ENCODE peak calls at places on chromosome 12, in seven cellular contexts. M, I, W, U, T, K and J are unnamed samples. For H3K4me1, the result is how much of the 10 kb centered on the place peaks cover.

GRCh38 chr12:6097384-6097783 is 27.1 kb downstream of the VWF start:
- DNase-seq in I (no peak), K (no peak), U (peak), M (no peak), T (no peak), W (no peak), J (no peak)

GRCh38 chr12:106044773-106045172 is 94.0 kb downstream of the NUAK1 start:
- DNase-seq in W (no peak), I (no peak), U (no peak), T (no peak), M (no peak), K (no peak), J (no peak)

GRCh38 chr12:103884316-103884715 is 43.3 kb upstream of the NT5DC3 start:
- DNase-seq in W (peak), T (peak), I (peak), K (peak), M (peak), U (no peak), J (peak)

GRCh38 chr12:15196221-15196620 is 25.0 kb downstream of the RERG start:
- DNase-seq in K (no peak), T (no peak), W (no peak), I (no peak), M (no peak), U (no peak), J (no peak)

GRCh38 chr12:68364893-68365725 is 32.9 kb upstream of the MDM1 start:
- DNase-seq in W (peak), T (peak), M (peak), U (peak), I (peak), K (peak), J (peak)

GRCh38 chr12:96578526-96579125 is 89.2 kb downstream of the CFAP54 start:
- DNase-seq in W (no peak), K (no peak), I (peak), M (peak), U (no peak), T (peak), J (peak)

GRCh38 chr12:7190268-7191055 is 976 bp downstream of the PEX5 start:
- DNase-seq in K (peak), I (no peak), U (no peak), W (peak), T (peak), M (peak), J (peak)

GRCh38 chr12:28955491-28955890 is 193.6 kb upstream of the FAR2 start:
- DNase-seq in T (no peak), M (no peak), K (no peak), U (no peak), W (no peak), I (no peak), J (no peak)

GRCh38 chr12:76863005-76863670 is 15.7 kb downstream of the CSRP2 start:
- DNase-seq in U (no peak), W (no peak), I (no peak), M (no peak), T (no peak), K (no peak), J (no peak)

GRCh38 chr12:188910-189621 is 24.9 kb downstream of the SLC6A12 start:
- DNase-seq in U (peak), K (peak), M (peak), I (peak), T (peak), W (peak), J (peak)

GRCh38 chr12:89567691-89568239 is 41.9 kb upstream of the POC1B start:
- DNase-seq in U (no peak), M (no peak), W (no peak), T (no peak), I (no peak), K (no peak), J (no peak)

GRCh38 chr12:89571481-89572190 is 45.8 kb upstream of the POC1B start:
- DNase-seq in W (no peak), K (no peak), T (no peak), U (no peak), M (no peak), I (no peak), J (peak)

GRCh38 chr12:89566615-89567014 is 40.8 kb upstream of the POC1B start:
- DNase-seq in W (no peak), K (no peak), I (peak), U (no peak), T (no peak), M (peak), J (no peak)

GRCh38 chr12:89565002-89565401 is 39.2 kb upstream of the POC1B start:
- DNase-seq in T (no peak), W (no peak), I (no peak), M (no peak), U (no peak), K (no peak), J (no peak)

DNA sequence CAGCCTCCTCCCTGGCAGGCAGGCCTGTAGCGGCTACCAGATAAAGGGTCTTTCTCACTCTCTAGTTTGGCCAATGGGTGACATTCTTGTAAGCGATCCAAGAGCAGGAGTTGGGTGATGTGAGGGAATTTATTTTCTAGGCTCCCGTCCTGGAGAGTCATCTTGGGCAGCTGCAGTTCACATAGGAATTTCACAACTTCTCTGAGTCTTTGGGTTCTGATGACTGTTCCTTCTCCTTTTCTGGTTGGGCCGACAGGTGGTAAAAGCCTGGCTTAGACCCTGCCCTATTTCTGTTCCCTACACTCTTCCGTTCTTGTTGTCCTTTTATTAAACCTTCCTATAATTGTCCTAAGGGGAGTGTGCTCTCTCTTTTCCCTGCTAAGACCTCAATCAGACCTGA is 42.6 kb upstream of the POC1B start:
- DNase-seq in I (no peak), M (no peak), W (no peak), K (no peak), U (no peak), T (no peak), J (no peak)
- H3K4me3 ChIP-seq in I (no peak), M (no peak), W (no peak), K (no peak), U (no peak), T (no peak), J (no peak)

GRCh38 chr12:62712561-62712960 is 222.4 kb downstream of the PPM1H start:
- DNase-seq in U (no peak), W (no peak), M (no peak), I (no peak), K (no peak), T (no peak), J (no peak)

GRCh38 chr12:62713723-62714122 is 221.2 kb downstream of the PPM1H start:
- DNase-seq in U (no peak), T (no peak), W (no peak), I (no peak), M (no peak), K (no peak), J (no peak)

GRCh38 chr12:62713190-62713589 is 221.8 kb downstream of the PPM1H start:
- DNase-seq in W (no peak), I (no peak), U (no peak), K (no peak), M (no peak), T (no peak), J (no peak)

GRCh38 chr12:62709321-62709720 is 225.6 kb downstream of the PPM1H start:
- DNase-seq in W (no peak), U (no peak), I (no peak), M (no peak), T (no peak), K (no peak), J (no peak)

GRCh38 chr12:62711626-62712305 is 223.2 kb downstream of the PPM1H start:
- DNase-seq in K (no peak), I (no peak), M (no peak), U (no peak), T (no peak), W (no peak), J (no peak)
- H3K27ac ChIP-seq in K (no peak), I (no peak), M (no peak), U (peak), T (no peak), W (no peak), J (no peak)

DNA sequence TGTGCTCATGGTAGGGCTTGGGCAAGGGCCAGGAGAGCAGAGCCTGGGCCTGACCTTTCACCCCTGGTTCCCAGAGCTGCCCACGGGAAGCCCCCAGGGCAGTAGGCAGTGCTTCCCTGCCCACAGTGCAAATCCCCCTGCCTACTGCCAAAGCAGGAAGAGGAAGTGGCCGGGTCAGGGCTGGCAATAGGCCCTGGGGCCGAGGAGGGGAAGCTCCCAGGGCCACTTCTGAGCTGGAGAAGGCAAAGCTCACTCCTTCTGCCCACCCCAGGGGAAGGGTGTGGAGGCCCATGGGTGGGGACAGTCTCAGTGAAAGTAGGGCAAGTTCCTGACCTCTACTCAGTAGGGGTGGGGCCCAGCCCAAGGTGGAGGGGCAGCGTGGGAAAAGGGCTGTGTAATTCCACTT is 5.4 kb upstream of the NR4A1 start:
- DNase-seq in W (peak), I (peak), U (no peak), M (no peak), K (peak), T (no peak), J (no peak)
- H3K4me1 ChIP-seq in W (under half), I (under half), U (under half), M (under half), K (under half), T (under half), J (under half)

GRCh38 chr12:3083241-3083921 is 6.2 kb downstream of the TSPAN9 start:
- DNase-seq in I (no peak), U (no peak), M (no peak), W (no peak), T (no peak), K (no peak), J (no peak)
- H3K4me3 ChIP-seq in I (no peak), U (no peak), M (no peak), W (no peak), T (no peak), K (no peak), J (no peak)

GRCh38 chr12:47094804-47095203 is 15.0 kb upstream of the AMIGO2 start:
- DNase-seq in M (no peak), K (no peak), U (no peak), W (no peak), T (no peak), I (no peak), J (no peak)
- H3K27ac ChIP-seq in M (no peak), K (no peak), U (no peak), W (peak), T (no peak), I (no peak), J (no peak)

DNA sequence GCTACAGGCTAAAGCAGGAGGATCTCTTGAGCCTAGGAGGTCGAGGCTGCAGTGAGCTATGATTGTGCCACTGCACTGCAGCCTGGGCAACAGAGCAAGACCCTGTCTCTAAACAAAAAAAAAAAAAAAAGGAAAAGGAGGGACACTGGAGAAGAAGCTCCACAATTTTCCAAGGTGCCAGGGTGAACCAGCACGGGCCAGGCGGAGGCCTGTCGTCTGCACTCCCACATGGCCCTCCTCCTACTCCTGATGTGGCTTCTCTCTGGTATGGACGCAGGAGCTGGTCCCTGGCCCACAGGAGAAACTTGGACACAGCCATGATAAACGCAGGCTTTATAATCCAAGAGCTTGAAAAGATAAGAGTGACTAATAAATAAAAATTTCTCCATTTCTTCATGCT is 341.2 kb downstream of the CACNA1C start:
- DNase-seq in U (no peak), I (no peak), M (no peak), K (no peak), T (no peak), W (no peak), J (no peak)
- H3K4me1 ChIP-seq in U (under half), I (under half), M (under half), K (under half), T (under half), W (under half), J (under half)

GRCh38 chr12:42663621-42664020 is 74.1 kb upstream of the PRICKLE1 start:
- DNase-seq in M (no peak), W (no peak), U (no peak), K (no peak), T (no peak), I (no peak), J (no peak)
- H3K4me3 ChIP-seq in M (no peak), W (no peak), U (no peak), K (no peak), T (no peak), I (no peak), J (no peak)

DNA sequence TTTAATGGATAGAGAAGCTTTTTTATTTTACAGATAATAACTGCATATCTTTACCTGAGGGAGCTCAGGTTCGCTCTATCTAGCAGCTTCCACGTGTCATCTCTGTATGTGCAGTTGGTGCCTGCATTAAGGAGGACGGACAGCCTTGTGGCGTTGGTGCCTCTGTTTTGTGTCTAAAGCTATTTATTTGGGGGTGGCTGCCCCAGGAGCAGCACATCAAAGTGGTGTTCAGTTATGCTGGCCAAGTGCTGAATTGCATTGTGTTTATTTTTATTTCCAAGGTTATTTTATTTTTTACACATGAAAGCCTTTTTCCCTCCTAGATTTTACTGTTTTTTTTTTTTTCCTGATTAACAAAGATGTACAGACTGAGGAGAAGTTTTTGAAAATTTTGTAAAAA is 59.7 kb downstream of the RASSF3 start:
- DNase-seq in W (no peak), K (peak), T (no peak), U (no peak), M (no peak), I (peak), J (no peak)
- H3K27ac ChIP-seq in W (peak), K (peak), T (no peak), U (no peak), M (no peak), I (peak), J (peak)

DNA sequence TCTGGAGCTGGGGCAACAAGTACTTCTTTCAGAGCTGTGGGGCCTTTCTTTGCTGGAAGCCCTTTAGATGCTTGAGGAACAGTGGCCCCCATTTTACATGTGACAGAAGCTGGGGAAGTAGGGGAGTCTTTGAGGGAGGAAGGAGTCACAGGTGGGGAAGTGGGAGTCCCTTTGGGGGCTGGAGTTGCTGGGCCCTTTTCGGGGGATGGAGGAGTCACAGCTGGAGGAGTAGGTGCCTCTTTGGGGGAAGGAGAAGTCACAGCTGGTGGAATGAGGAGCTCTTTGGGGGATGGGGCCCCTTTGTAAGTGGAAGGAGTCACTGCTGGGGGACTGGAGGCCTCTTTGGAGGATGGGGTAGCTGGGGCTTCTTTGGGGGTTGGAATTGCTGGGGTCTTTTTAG is 8.6 kb downstream of the NACA start:
- DNase-seq in T (no peak), I (no peak), M (no peak), W (no peak), U (no peak), K (no peak), J (no peak)
- H3K4me1 ChIP-seq in T (under half), I (under half), M (under half), W (under half), U (under half), K (under half), J (half or more)

DNA sequence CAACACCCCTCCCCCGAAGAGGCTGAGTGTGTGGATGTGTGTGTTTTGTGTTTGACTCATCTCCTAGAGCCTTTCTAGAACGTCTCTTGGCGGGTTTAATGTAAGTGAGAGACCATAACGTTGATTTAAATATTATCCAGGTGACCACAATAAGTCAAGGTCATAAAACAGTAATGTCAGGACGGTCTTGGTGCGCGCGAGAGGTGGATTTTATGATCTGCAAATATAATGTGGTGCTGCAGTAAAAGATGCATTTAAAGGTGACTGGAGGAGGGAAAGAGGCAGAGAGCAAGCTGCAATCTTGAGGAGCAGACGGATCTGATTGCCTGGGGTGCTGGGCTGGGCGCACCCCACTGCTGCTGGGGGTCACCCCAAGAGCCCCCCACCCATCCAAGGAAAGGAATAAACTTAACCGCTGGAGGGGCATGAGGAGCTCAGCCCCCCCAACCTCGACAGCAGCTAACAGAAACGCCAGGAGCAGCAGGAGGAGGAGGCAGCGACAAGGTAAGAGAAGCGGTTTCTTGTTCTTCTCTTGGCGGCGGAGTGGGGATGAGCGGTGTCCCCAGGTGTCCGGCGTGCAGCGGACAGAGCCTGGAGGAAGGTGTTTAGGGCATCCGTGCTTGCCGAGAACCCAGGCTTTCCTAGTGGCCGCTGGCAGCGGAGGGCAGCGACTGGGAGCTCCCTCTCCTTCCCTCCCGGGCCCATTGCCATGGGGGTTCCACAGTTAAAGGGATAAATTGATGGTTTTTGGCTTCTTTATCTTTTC is 5.5 kb downstream of the HOXC10 start:
- DNase-seq in T (no peak), M (no peak), I (no peak), K (no peak), U (no peak), W (no peak), J (no peak)
- H3K4me3 ChIP-seq in T (no peak), M (no peak), I (no peak), K (no peak), U (no peak), W (no peak), J (no peak)